ENCODE peak calls at places on chromosomes 3 and 15, in four cellular contexts. Y, H, R and C are unnamed samples.

GRCh38 chr3:181709537-181710279 is 2.0 kb upstream of the SOX2 start:
- DNase-seq in Y (no peak), H (peak; percentile 19), R (no peak), C (no peak)

GRCh38 chr15:68413363-68414255 is 18.4 kb downstream of the ITGA11 start:
- DNase-seq in Y (no peak), H (no peak), R (no peak), C (no peak)

GRCh38 chr3:28242519-28242918 is 1.1 kb downstream of the CMC1 start:
- DNase-seq in Y (no peak), H (no peak), R (no peak), C (no peak)

GRCh38 chr15:77474310-77474986 is 53.8 kb downstream of the HMG20A start:
- DNase-seq in Y (no peak), H (no peak), R (no peak), C (no peak)

GRCh38 chr3:37993811-37994638 is 3.4 kb downstream of the VILL start:
- DNase-seq in Y (no peak), H (no peak), R (no peak), C (peak; percentile 31)

GRCh38 chr15:72155021-72155621 is 36.9 kb downstream of the SENP8 start:
- DNase-seq in Y (no peak), H (no peak), R (no peak), C (no peak)

GRCh38 chr15:74339371-74339770 is 28.1 kb downstream of the CYP11A1 start:
- DNase-seq in Y (no peak), H (no peak), R (no peak), C (no peak)

GRCh38 chr15:68311859-68312557 is 34.5 kb downstream of the FEM1B start:
- DNase-seq in Y (no peak), H (no peak), R (no peak), C (no peak)

GRCh38 chr3:156808025-156808424 is 18.1 kb upstream of the LEKR1 start:
- DNase-seq in Y (no peak), H (no peak), R (no peak), C (no peak)

GRCh38 chr3:71226565-71227281 is 356.8 kb downstream of the FOXP1 start:
- DNase-seq in Y (peak; percentile 28), H (no peak), R (no peak), C (no peak)

GRCh38 chr3:42129014-42129953 is 38.1 kb downstream of the TRAK1 start:
- DNase-seq in Y (no peak), H (peak; percentile 47), R (no peak), C (no peak)

GRCh38 chr3:31861839-31862238 is 119.2 kb downstream of the OSBPL10 start:
- DNase-seq in Y (no peak), H (no peak), R (no peak), C (no peak)

GRCh38 chr3:151218136-151218535 is 15.1 kb upstream of the GPR171 start:
- DNase-seq in Y (no peak), H (no peak), R (no peak), C (no peak)

GRCh38 chr3:106810461-106810733 is 566.8 kb upstream of the CCDC54 start:
- DNase-seq in Y (no peak), H (no peak), R (no peak), C (no peak)

GRCh38 chr3:98763076-98763475 is at the start of gene ST3GAL6:
- DNase-seq in Y (no peak), H (no peak), R (no peak), C (no peak)

GRCh38 chr3:64344721-64345207 is 119.5 kb upstream of the PRICKLE2 start:
- DNase-seq in Y (no peak), H (no peak), R (peak; percentile 75), C (no peak)

GRCh38 chr15:36905908-36906307 is 194.4 kb downstream of the MEIS2 start:
- DNase-seq in Y (no peak), H (no peak), R (no peak), C (no peak)

GRCh38 chr3:98449606-98450193 is 13.3 kb upstream of the OR5K1 start:
- DNase-seq in Y (no peak), H (no peak), R (no peak), C (no peak)

GRCh38 chr15:61051570-61052031 is 177.5 kb downstream of the RORA start:
- DNase-seq in Y (no peak), H (peak; percentile 24), R (peak; percentile 15), C (peak; percentile 20)

GRCh38 chr15:73950479-73951043 is 24.3 kb downstream of the LOXL1 start:
- DNase-seq in Y (no peak), H (no peak), R (no peak), C (no peak)

GRCh38 chr3:193573403-193573802 is 18.7 kb upstream of the ATP13A4 start:
- DNase-seq in Y (no peak), H (no peak), R (no peak), C (no peak)

GRCh38 chr3:8500208-8500961 is 1.2 kb upstream of the LMCD1 start:
- DNase-seq in Y (no peak), H (peak; percentile 87), R (no peak), C (no peak)
- TF ChIP-seq SUZ12 in Y (no peak), H (no peak), R (no peak), C (no peak)

DNA sequence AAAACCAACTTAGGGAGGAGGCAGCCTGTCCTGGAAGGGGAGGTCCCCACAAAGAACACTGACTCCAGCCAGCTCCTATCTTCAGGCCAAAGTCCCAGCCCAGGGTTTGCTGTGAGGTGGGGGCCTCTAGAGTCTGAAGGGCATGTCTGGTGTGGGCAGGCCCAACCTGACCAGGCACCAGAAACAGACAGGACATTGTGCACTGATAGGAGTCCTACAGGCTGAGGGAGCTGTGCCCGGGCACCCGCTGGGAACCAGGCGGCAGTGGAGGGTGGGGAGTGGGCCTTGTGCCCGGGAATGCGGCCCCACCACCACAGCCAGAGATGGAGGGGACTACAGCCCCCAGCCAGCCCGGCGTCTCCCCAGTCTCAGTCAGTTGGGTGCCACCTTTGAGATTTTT is 161.4 kb downstream of the WNT7A start:
- DNase-seq in Y (no peak), H (peak; percentile 61), R (no peak), C (peak; percentile 3)
- TF ChIP-seq SP1 in Y (no peak), H (no peak), R (no peak), C (no peak)

GRCh38 chr15:26091184-26091583 is 228.1 kb upstream of the ATP10A start:
- DNase-seq in Y (no peak), H (no peak), R (no peak), C (no peak)

GRCh38 chr15:26087881-26088280 is 224.8 kb upstream of the ATP10A start:
- DNase-seq in Y (no peak), H (no peak), R (no peak), C (no peak)

GRCh38 chr15:26082833-26083174 is 219.7 kb upstream of the ATP10A start:
- DNase-seq in Y (no peak), H (no peak), R (no peak), C (no peak)

GRCh38 chr15:26083457-26084350 is 220.6 kb upstream of the ATP10A start:
- DNase-seq in Y (no peak), H (no peak), R (no peak), C (no peak)

DNA sequence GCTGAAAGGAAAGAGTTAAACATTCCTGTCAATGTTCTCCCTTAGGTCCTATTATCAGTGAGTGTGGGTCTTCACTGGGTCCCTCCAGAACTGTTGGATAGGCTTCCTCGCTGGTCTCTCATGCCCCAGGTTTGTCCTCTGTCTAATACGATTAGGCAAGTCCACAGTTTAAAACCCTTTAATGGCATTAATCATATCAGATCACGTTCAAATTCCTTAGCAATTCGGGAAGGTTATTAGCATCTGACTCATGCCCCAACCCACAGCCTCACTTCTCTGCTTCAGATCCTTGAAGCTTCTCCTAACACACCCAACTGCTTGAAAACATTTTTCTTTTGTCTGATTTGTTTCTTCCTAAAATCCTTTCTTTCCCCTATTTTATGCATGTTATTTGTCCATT is 224.3 kb upstream of the ATP10A start:
- DNase-seq in Y (no peak), H (no peak), R (no peak), C (no peak)
- TF ChIP-seq SUZ12 in Y (no peak), H (no peak), R (no peak), C (no peak)

GRCh38 chr3:19148768-19149091 is 420 bp downstream of the KCNH8 start:
- DNase-seq in Y (no peak), H (no peak), R (no peak), C (no peak)

GRCh38 chr3:19147905-19148767 is at the start of gene KCNH8:
- DNase-seq in Y (no peak), H (no peak), R (no peak), C (peak; percentile 7)

GRCh38 chr3:19146685-19147650 is 1.3 kb upstream of the KCNH8 start:
- DNase-seq in Y (no peak), H (peak; percentile 25), R (peak; percentile 75), C (peak; percentile 61)

GRCh38 chr3:19151171-19151570 is 2.9 kb downstream of the KCNH8 start:
- DNase-seq in Y (no peak), H (no peak), R (no peak), C (no peak)

GRCh38 chr3:19149388-19149787 is 1.1 kb downstream of the KCNH8 start:
- DNase-seq in Y (no peak), H (no peak), R (no peak), C (no peak)
- TF ChIP-seq SP1 in Y (no peak), H (no peak), R (no peak), C (no peak)

DNA sequence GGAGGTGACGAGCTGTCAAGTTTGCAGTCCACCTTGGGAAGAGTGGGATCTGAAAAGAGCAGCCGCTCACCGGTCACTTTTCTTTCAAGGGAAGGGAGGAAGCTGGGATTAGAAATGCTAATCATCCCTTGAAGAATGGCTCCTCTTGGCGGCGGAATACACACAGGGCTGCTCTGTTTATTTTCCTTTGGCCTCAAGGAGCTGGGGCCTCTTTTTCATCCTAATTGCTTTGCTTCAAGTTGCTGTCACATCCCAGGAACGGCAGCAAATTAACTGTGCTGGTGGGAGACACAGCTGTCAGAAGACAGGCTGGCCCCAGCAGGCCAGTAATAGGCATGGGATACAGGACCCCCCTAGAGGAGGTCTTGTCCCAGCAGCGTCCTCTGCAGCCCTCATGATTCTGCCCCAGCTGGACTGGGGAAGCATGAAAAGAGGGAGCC is 6.7 kb downstream of the KBTBD13 start:
- DNase-seq in Y (no peak), H (no peak), R (no peak), C (peak; percentile 25)
- TF ChIP-seq SUZ12 in Y (no peak), H (no peak), R (no peak), C (no peak)

GRCh38 chr15:38271895-38272294 is 19.3 kb downstream of the SPRED1 start:
- DNase-seq in Y (no peak), H (no peak), R (no peak), C (no peak)

GRCh38 chr15:38274135-38274534 is 21.5 kb downstream of the SPRED1 start:
- DNase-seq in Y (no peak), H (no peak), R (no peak), C (no peak)

DNA sequence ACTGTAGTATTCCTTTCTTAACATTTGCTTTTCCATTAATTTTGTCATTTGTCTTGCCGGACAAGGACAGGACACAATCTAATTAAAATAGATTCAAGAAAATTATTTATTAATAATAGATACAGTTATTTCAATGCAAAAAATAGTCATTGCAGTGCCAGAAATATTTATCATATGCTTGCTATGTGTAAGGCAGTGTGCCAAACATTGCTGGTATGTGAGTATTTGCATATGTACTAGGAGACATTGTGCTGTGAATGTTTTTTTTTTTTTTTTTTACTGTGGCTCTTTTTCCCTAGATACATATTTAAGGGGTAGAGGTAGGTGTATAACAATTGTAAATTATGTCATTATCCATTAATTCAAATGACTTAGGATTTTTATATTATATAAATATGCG is 23.3 kb downstream of the SPRED1 start:
- DNase-seq in Y (no peak), H (no peak), R (no peak), C (no peak)
- TF ChIP-seq SP1 in Y (no peak), H (no peak), R (no peak), C (no peak)

GRCh38 chr3:103306081-103306480 is 871.3 kb downstream of the ZPLD1 start:
- DNase-seq in Y (no peak), H (no peak), R (no peak), C (no peak)
- TF ChIP-seq SUZ12 in Y (no peak), H (no peak), R (no peak), C (no peak)